ENCODE peak calls at places on chromosomes 7 and 10, in ten cellular contexts. F is COLO829; B is T-helper 1 cell; S is activated T-cell treated with anti-CD3 and anti-CD28 coated beads, Interleukin-2, amount 50 U/mL, for 24 hours; E is GM10248; V is Calu3; Q is midbrain; D is spleen; Z is NCI-H460; J is nephron progenitor cell. H is an unnamed sample.

GRCh38 chr7:143436539-143436938 is 6.7 kb upstream of the TAS2R60 start:
- DNase-seq in F (no peak), B (no peak), S (no peak), E (no peak), V (no peak), Q (no peak), D (no peak), Z (no peak), J (no peak), H (no peak)

GRCh38 chr10:24900888-24901685 is 51.3 kb downstream of the PRTFDC1 start:
- DNase-seq in F (no peak), B (no peak), S (no peak), E (peak; percentile 62), V (no peak), Q (peak; percentile 49), D (no peak), Z (no peak), J (no peak), H (no peak)

GRCh38 chr7:1853619-1854520 is 183.8 kb downstream of the ELFN1 start:
- DNase-seq in F (no peak), B (peak; percentile 3), S (no peak), E (no peak), V (no peak), Q (no peak), D (peak; percentile 73), Z (no peak), J (peak; percentile 29), H (no peak)

GRCh38 chr10:101879456-101880189 is 36.0 kb upstream of the KCNIP2 start:
- DNase-seq in F (peak; percentile 56), B (no peak), S (no peak), E (no peak), V (no peak), Q (peak; percentile 37), D (no peak), Z (no peak), J (no peak), H (peak; percentile 6)

GRCh38 chr10:11411926-11412545 is 199.4 kb downstream of the USP6NL start:
- DNase-seq in F (no peak), B (no peak), S (no peak), E (no peak), V (no peak), Q (no peak), D (no peak), Z (no peak), J (no peak), H (no peak)

GRCh38 chr10:71302874-71303568 is 16.0 kb upstream of the SLC29A3 start:
- DNase-seq in F (peak; percentile 42), B (no peak), S (no peak), E (peak; percentile 66), V (peak; percentile 48), Q (peak; percentile 16), D (no peak), Z (peak; percentile 62), J (no peak), H (peak; percentile 56)

GRCh38 chr10:58981846-58982245 is 194.6 kb upstream of the PHYHIPL start:
- DNase-seq in F (no peak), B (no peak), S (no peak), E (no peak), V (no peak), Q (no peak), D (no peak), Z (no peak), J (no peak), H (no peak)

GRCh38 chr10:69864321-69864720 is 62.6 kb downstream of the COL13A1 start:
- DNase-seq in F (peak; percentile 48), B (no peak), S (no peak), E (no peak), V (peak; percentile 45), Q (no peak), D (no peak), Z (peak; percentile 5), J (no peak), H (peak; percentile 88)

GRCh38 chr10:68202965-68203358 is 29.0 kb downstream of the ATOH7 start:
- DNase-seq in F (no peak), B (no peak), S (no peak), E (no peak), V (peak; percentile 14), Q (no peak), D (no peak), Z (no peak), J (no peak), H (peak; percentile 78)

GRCh38 chr10:18312385-18313145 is 172.3 kb downstream of the CACNB2 start:
- DNase-seq in F (peak; percentile 55), B (no peak), S (no peak), E (peak; percentile 41), V (no peak), Q (peak; percentile 37), D (no peak), Z (peak; percentile 30), J (peak; percentile 13), H (peak; percentile 38)

GRCh38 chr10:26215923-26216576 is 524 bp upstream of the GAD2 start:
- DNase-seq in F (peak; percentile 41), B (no peak), S (peak; percentile 60), E (peak; percentile 27), V (peak; percentile 13), Q (no peak), D (no peak), Z (no peak), J (peak; percentile 79), H (peak; percentile 6)

GRCh38 chr10:122571892-122572291 is 11.3 kb downstream of the DMBT1 start:
- DNase-seq in F (no peak), B (no peak), S (no peak), E (no peak), V (no peak), Q (peak; percentile 57), D (no peak), Z (no peak), J (no peak), H (no peak)

GRCh38 chr7:114070246-114070645 is 151.4 kb upstream of the PPP1R3A start:
- DNase-seq in F (no peak), B (no peak), S (no peak), E (no peak), V (no peak), Q (no peak), D (no peak), Z (no peak), J (no peak), H (peak; percentile 24)

GRCh38 chr10:104054430-104054829 is 31.2 kb downstream of the COL17A1 start:
- DNase-seq in F (no peak), B (no peak), S (no peak), E (no peak), V (no peak), Q (no peak), D (no peak), Z (no peak), J (no peak), H (peak; percentile 78)

GRCh38 chr7:141754939-141755338 is 9.0 kb upstream of the TAS2R3 start:
- DNase-seq in F (peak; percentile 70), B (no peak), S (no peak), E (no peak), V (peak; percentile 33), Q (no peak), D (no peak), Z (peak; percentile 30), J (peak; percentile 16), H (peak; percentile 9)

GRCh38 chr7:150854066-150855000 is 2.0 kb downstream of the AOC1 start:
- DNase-seq in F (no peak), B (no peak), S (no peak), E (no peak), V (no peak), Q (no peak), D (no peak), Z (no peak), J (no peak), H (no peak)

GRCh38 chr10:113527181-113527580 is 25.7 kb upstream of the HABP2 start:
- DNase-seq in F (no peak), B (no peak), S (no peak), E (no peak), V (no peak), Q (no peak), D (no peak), Z (no peak), J (no peak), H (peak; percentile 75)

GRCh38 chr7:28291559-28291958 is 111.0 kb upstream of the JAZF1 start:
- DNase-seq in F (no peak), B (no peak), S (no peak), E (no peak), V (no peak), Q (no peak), D (no peak), Z (no peak), J (no peak), H (no peak)

GRCh38 chr10:70558871-70559810 is 43.4 kb downstream of the PRF1 start:
- DNase-seq in F (peak; percentile 37), B (no peak), S (peak; percentile 79), E (peak; percentile 78), V (peak; percentile 86), Q (peak; percentile 9), D (peak; percentile 78), Z (peak; percentile 26), J (peak; percentile 59), H (peak; percentile 22)

GRCh38 chr7:47540387-47541093 is 41.4 kb downstream of the TNS3 start:
- DNase-seq in F (no peak), B (no peak), S (no peak), E (no peak), V (no peak), Q (no peak), D (peak; percentile 57), Z (no peak), J (no peak), H (no peak)

GRCh38 chr10:95374597-95375209 is 83.9 kb upstream of the PDLIM1 start:
- DNase-seq in F (peak; percentile 47), B (no peak), S (peak; percentile 55), E (peak; percentile 71), V (peak; percentile 73), Q (peak; percentile 89), D (no peak), Z (peak; percentile 84), J (peak; percentile 83), H (peak; percentile 56)

GRCh38 chr7:108643136-108643535 is 73.5 kb downstream of the DNAJB9 start:
- DNase-seq in F (no peak), B (no peak), S (no peak), E (no peak), V (no peak), Q (no peak), D (no peak), Z (no peak), J (no peak), H (no peak)

GRCh38 chr10:42989481-42989921 is 87.4 kb upstream of the RET start:
- DNase-seq in F (no peak), B (no peak), S (peak; percentile 22), E (no peak), V (no peak), Q (no peak), D (peak; percentile 55), Z (no peak), J (no peak), H (no peak)

GRCh38 chr10:97058521-97058920 is 127.2 kb downstream of the SLIT1 start:
- DNase-seq in F (no peak), B (no peak), S (no peak), E (no peak), V (no peak), Q (no peak), D (peak; percentile 9), Z (no peak), J (no peak), H (no peak)

GRCh38 chr7:16933296-16934248 is 51.8 kb upstream of the AGR3 start:
- DNase-seq in F (no peak), B (no peak), S (no peak), E (no peak), V (no peak), Q (peak; percentile 21), D (no peak), Z (no peak), J (no peak), H (no peak)

GRCh38 chr7:18626717-18627116 is 131.2 kb downstream of the HDAC9 start:
- DNase-seq in F (no peak), B (no peak), S (no peak), E (no peak), V (no peak), Q (no peak), D (no peak), Z (no peak), J (no peak), H (no peak)

GRCh38 chr7:129779602-129780256 is 168.2 kb downstream of the NRF1 start:
- DNase-seq in F (no peak), B (no peak), S (no peak), E (peak; percentile 68), V (peak; percentile 88), Q (no peak), D (peak; percentile 81), Z (peak; percentile 15), J (peak; percentile 79), H (no peak)

GRCh38 chr7:54705436-54705835 is 53.6 kb downstream of the SEC61G start:
- DNase-seq in F (peak; percentile 22), B (no peak), S (no peak), E (no peak), V (peak; percentile 71), Q (no peak), D (no peak), Z (peak; percentile 26), J (no peak), H (peak; percentile 42)

H was measured in AG10803.